ENCODE peak calls at places on chromosome 9, in ten cellular contexts. T is Ammon's horn, P is 8988T, Z is myocyte, R is T-helper 2 cell, M is GM20000, I is lower lobe of right lung, G is endothelial cell, C is foreskin fibroblast, W is mucosa of descending colon. B is an unnamed sample.

GRCh38 chr9:3419892-3420291 is 105.9 kb downstream of the RFX3 start:
- DNase-seq in P (no peak), T (peak), M (no peak), C (peak), Z (no peak), R (no peak), I (no peak), W (no peak), G (no peak), B (no peak)

GRCh38 chr9:104658496-104659195 is 35.7 kb upstream of the OR13D1 start:
- DNase-seq in R (no peak), P (no peak), Z (no peak), M (no peak), I (no peak), W (no peak), T (no peak), C (no peak), G (no peak), B (no peak)

GRCh38 chr9:88672874-88673695 is 138.1 kb downstream of the NXNL2 start:
- DNase-seq in W (no peak), T (no peak), M (no peak), Z (no peak), P (no peak), G (no peak), C (no peak), I (no peak), R (no peak), B (no peak)

GRCh38 chr9:31103836-31104235 is 1280.6 kb upstream of the ACO1 start:
- DNase-seq in G (no peak), T (no peak), Z (no peak), C (no peak), R (no peak), W (no peak), M (no peak), I (no peak), P (no peak), B (no peak)

GRCh38 chr9:97982191-97982718 is 886 bp upstream of the ANP32B start:
- DNase-seq in W (no peak), G (no peak), T (no peak), P (no peak), R (no peak), I (no peak), C (no peak), Z (no peak), M (no peak), B (no peak)

GRCh38 chr9:128714586-128715435 is 9.1 kb downstream of the ZDHHC12 start:
- DNase-seq in Z (no peak), G (no peak), C (no peak), W (peak), I (peak), R (no peak), P (no peak), T (no peak), M (no peak), B (no peak)

GRCh38 chr9:73073337-73074175 is 78.1 kb upstream of the ANXA1 start:
- DNase-seq in I (no peak), R (no peak), Z (peak), G (no peak), C (peak), P (no peak), M (no peak), W (no peak), T (no peak), B (no peak)

GRCh38 chr9:94156549-94157407 is 72.5 kb downstream of the PTPDC1 start:
- DNase-seq in R (no peak), W (peak), M (no peak), I (peak), G (no peak), T (peak), P (no peak), Z (peak), C (peak), B (no peak)

GRCh38 chr9:91331849-91332248 is 29.9 kb downstream of the AUH start:
- DNase-seq in T (no peak), P (no peak), M (no peak), Z (no peak), C (no peak), G (no peak), W (no peak), I (no peak), R (no peak), B (no peak)

GRCh38 chr9:92716557-92716956 is 46.6 kb upstream of the IPPK start:
- DNase-seq in C (no peak), Z (peak), R (peak), M (peak), T (no peak), P (peak), W (peak), G (peak), I (no peak), B (peak)

GRCh38 chr9:130433168-130433946 is 11.4 kb upstream of the ASS1 start:
- DNase-seq in G (peak), Z (no peak), C (no peak), P (no peak), W (peak), I (no peak), T (no peak), R (peak), M (peak), B (peak)

GRCh38 chr9:127137640-127138360 is 15.4 kb upstream of the ANGPTL2 start:
- DNase-seq in C (no peak), M (no peak), W (no peak), R (no peak), Z (no peak), T (no peak), P (no peak), G (no peak), I (no peak), B (no peak)

GRCh38 chr9:75071530-75072122 is 16.3 kb downstream of the NMRK1 start:
- DNase-seq in C (no peak), G (no peak), M (no peak), I (peak), R (peak), Z (no peak), W (peak), T (no peak), P (no peak), B (peak)

GRCh38 chr9:83267741-83268140 is 204.8 kb upstream of the RASEF start:
- DNase-seq in Z (no peak), G (no peak), I (no peak), W (no peak), R (no peak), P (no peak), C (no peak), M (no peak), T (no peak), B (no peak)

GRCh38 chr9:125626187-125626586 is 80.8 kb downstream of the MAPKAP1 start:
- DNase-seq in G (no peak), C (no peak), Z (no peak), R (no peak), I (no peak), W (no peak), P (no peak), T (no peak), M (no peak), B (no peak)

GRCh38 chr9:130215341-130216119 is 43.3 kb downstream of the NCS1 start:
- DNase-seq in P (no peak), G (no peak), I (no peak), T (no peak), Z (peak), C (peak), M (no peak), R (peak), W (no peak), B (no peak)

GRCh38 chr9:132782106-132782505 is 96.0 kb downstream of the AK8 start:
- DNase-seq in M (no peak), I (no peak), P (no peak), W (no peak), T (no peak), C (no peak), R (no peak), G (no peak), Z (no peak), B (no peak)

GRCh38 chr9:6845881-6846280 is 88.1 kb downstream of the KDM4C start:
- DNase-seq in M (no peak), G (no peak), R (no peak), Z (peak), T (peak), P (no peak), W (no peak), I (no peak), C (no peak), B (no peak)

GRCh38 chr9:133476531-133476930 is 2.4 kb downstream of the SLC2A6 start:
- DNase-seq in T (no peak), P (no peak), W (no peak), Z (no peak), M (no peak), C (no peak), G (no peak), I (no peak), R (no peak), B (no peak)

GRCh38 chr9:85262333-85262732 is 479.4 kb downstream of the AGTPBP1 start:
- DNase-seq in R (no peak), P (no peak), G (no peak), Z (no peak), C (peak), M (no peak), T (no peak), I (no peak), W (no peak), B (no peak)

GRCh38 chr9:13034696-13035006 is 244.8 kb downstream of the MPDZ start:
- DNase-seq in T (no peak), R (no peak), G (no peak), W (no peak), P (no peak), I (no peak), C (no peak), Z (no peak), M (no peak), B (no peak)

GRCh38 chr9:22976454-22976853 is 529.8 kb downstream of the DMRTA1 start:
- DNase-seq in P (no peak), T (no peak), I (no peak), M (no peak), W (no peak), G (no peak), R (no peak), C (no peak), Z (no peak), B (no peak)

GRCh38 chr9:115615821-115616665 is 498.1 kb upstream of the TNC start:
- DNase-seq in W (no peak), C (peak), M (no peak), Z (peak), P (peak), T (no peak), G (no peak), R (no peak), I (no peak), B (no peak)

GRCh38 chr9:7266911-7267555 is 509.3 kb downstream of the KDM4C start:
- DNase-seq in G (no peak), T (peak), W (peak), P (no peak), R (no peak), I (no peak), M (no peak), C (no peak), Z (no peak), B (no peak)

GRCh38 chr9:27785714-27786100 is 212.4 kb upstream of the C9orf72 start:
- DNase-seq in Z (peak), T (no peak), C (no peak), P (no peak), M (peak), R (peak), G (no peak), W (no peak), I (no peak), B (no peak)

GRCh38 chr9:129281506-129282145 is 103.6 kb upstream of the IER5L start:
- DNase-seq in Z (no peak), I (peak), R (no peak), W (no peak), G (no peak), M (no peak), C (no peak), P (no peak), T (no peak), B (no peak)

GRCh38 chr9:132957805-132958204 is 13.4 kb upstream of the TSC1 start:
- DNase-seq in T (no peak), C (no peak), G (no peak), M (no peak), R (no peak), Z (no peak), P (no peak), W (no peak), I (no peak), B (no peak)

GRCh38 chr9:16267336-16268036 is 603.0 kb downstream of the BNC2 start:
- DNase-seq in M (no peak), T (no peak), C (no peak), R (no peak), W (no peak), G (no peak), P (no peak), I (no peak), Z (no peak), B (no peak)

GRCh38 chr9:77599492-77599891 is 48.6 kb downstream of the GNA14 start:
- DNase-seq in R (no peak), P (no peak), I (no peak), M (no peak), W (no peak), G (no peak), C (no peak), T (no peak), Z (no peak), B (no peak)

GRCh38 chr9:97411789-97412627 is at the start of gene TDRD7:
- DNase-seq in G (peak), C (peak), P (peak), Z (peak), R (peak), W (peak), T (peak), I (peak), M (peak), B (peak)

GRCh38 chr9:77180056-77180455 is 2.7 kb downstream of the VPS13A start:
- DNase-seq in P (no peak), C (no peak), R (no peak), T (no peak), I (no peak), Z (no peak), W (no peak), G (no peak), M (no peak), B (no peak)

GRCh38 chr9:127910613-127911205 is 6.1 kb downstream of the ST6GALNAC4 start:
- DNase-seq in M (no peak), P (no peak), T (peak), C (peak), G (no peak), I (no peak), R (no peak), Z (peak), W (peak), B (no peak)

GRCh38 chr9:34536685-34537084 is 13.9 kb upstream of the ENHO start:
- DNase-seq in G (no peak), Z (no peak), R (no peak), P (no peak), T (no peak), I (no peak), C (no peak), W (no peak), M (no peak), B (no peak)

GRCh38 chr9:71353723-71354122 is 232.3 kb upstream of the TRPM3 start:
- DNase-seq in T (no peak), Z (no peak), W (no peak), G (no peak), R (no peak), C (no peak), P (no peak), I (no peak), M (no peak), B (no peak)

GRCh38 chr9:76459691-76460635 is 981 bp downstream of the GCNT1 start:
- DNase-seq in T (peak), R (peak), I (peak), C (peak), W (peak), G (peak), P (peak), M (peak), Z (peak), B (no peak)

GRCh38 chr9:86274821-86275643 is 7.3 kb downstream of the ISCA1 start:
- DNase-seq in C (no peak), P (no peak), W (no peak), M (no peak), T (no peak), G (no peak), R (no peak), I (no peak), Z (no peak), B (no peak)

GRCh38 chr9:96420468-96421219 is 2.5 kb upstream of the ZNF367 start:
- DNase-seq in I (no peak), C (peak), Z (peak), W (no peak), G (no peak), P (peak), T (peak), R (peak), M (peak), B (peak)